ENCODE peak calls at places on chromosomes 12 and 14, in seven cellular contexts. B is HS-5, N is H9, R is NCI-H446, X is lower leg skin, Q is AG08395, P is heart left ventricle. T is an unnamed sample.

GRCh38 chr14:86464386-86464785 is 934.4 kb downstream of the FLRT2 start:
- DNase-seq in B (no peak), N (no peak), R (no peak), X (no peak), Q (peak; percentile 7), P (no peak), T (no peak)

GRCh38 chr14:37819155-37820015 is 224.0 kb downstream of the TTC6 start:
- DNase-seq in B (peak; percentile 49), N (no peak), R (no peak), X (no peak), Q (peak; percentile 59), P (no peak), T (no peak)

GRCh38 chr12:88207921-88208640 is 66.0 kb downstream of the TMTC3 start:
- DNase-seq in B (no peak), N (no peak), R (no peak), X (no peak), Q (peak; percentile 80), P (no peak), T (no peak)

GRCh38 chr12:12606793-12607589 is 4.7 kb upstream of the CREBL2 start:
- DNase-seq in B (no peak), N (no peak), R (no peak), X (no peak), Q (peak; percentile 11), P (no peak), T (no peak)

GRCh38 chr12:1826867-1827705 is 6.7 kb downstream of the LRTM2 start:
- DNase-seq in B (no peak), N (no peak), R (no peak), X (no peak), Q (no peak), P (peak; percentile 44), T (no peak)

GRCh38 chr14:91164676-91165075 is 50.8 kb downstream of the DGLUCY start:
- DNase-seq in B (no peak), N (no peak), R (peak; percentile 20), X (no peak), Q (no peak), P (peak; percentile 63), T (peak; percentile 91)

GRCh38 chr14:54722791-54723432 is 156.0 kb downstream of the SAMD4A start:
- DNase-seq in B (no peak), N (no peak), R (no peak), X (no peak), Q (no peak), P (no peak), T (no peak)

GRCh38 chr12:92139634-92140555 is 5.8 kb downstream of the BTG1 start:
- DNase-seq in B (no peak), N (no peak), R (no peak), X (no peak), Q (no peak), P (no peak), T (no peak)

GRCh38 chr14:52852810-52853521 is 61.6 kb upstream of the GNPNAT1 start:
- DNase-seq in B (no peak), N (no peak), R (no peak), X (no peak), Q (no peak), P (no peak), T (no peak)

GRCh38 chr14:91082282-91082681 is 21.8 kb upstream of the RPS6KA5 start:
- DNase-seq in B (no peak), N (no peak), R (no peak), X (no peak), Q (no peak), P (no peak), T (no peak)

GRCh38 chr14:52547526-52547925 is 4.8 kb downstream of the TXNDC16 start:
- DNase-seq in B (no peak), N (no peak), R (no peak), X (no peak), Q (no peak), P (no peak), T (no peak)

GRCh38 chr12:40039598-40039997 is 66.3 kb downstream of the SLC2A13 start:
- DNase-seq in B (no peak), N (no peak), R (no peak), X (no peak), Q (no peak), P (no peak), T (no peak)

GRCh38 chr14:75088566-75089373 is 19.3 kb downstream of the ZC2HC1C start:
- DNase-seq in B (no peak), N (peak; percentile 46), R (peak; percentile 66), X (no peak), Q (peak; percentile 66), P (no peak), T (peak; percentile 37)

T was measured in stomach.